ENCODE peak calls at places on chromosome 4, in five cellular contexts. One of them, this sample, is unnamed.

GRCh38 chr4:158823461-158823873 is 54.6 kb downstream of the FNIP2 start:
- DNase-seq in sigmoid colon: no peak
- DNase-seq in transverse colon: no peak
- DNase-seq in spleen: no peak
- DNase-seq in GM12878: no peak
- DNase-seq in this sample: no peak

GRCh38 chr4:186240848-186241491 is 13.7 kb downstream of the KLKB1 start:
- DNase-seq in GM12878: no peak
- DNase-seq in transverse colon: no peak
- DNase-seq in sigmoid colon: no peak
- DNase-seq in spleen: no peak
- DNase-seq in this sample: no peak

GRCh38 chr4:74624351-74625151 is 169.8 kb downstream of the BTC start:
- DNase-seq in sigmoid colon: no peak
- DNase-seq in transverse colon: no peak
- DNase-seq in GM12878: no peak
- DNase-seq in spleen: no peak
- DNase-seq in this sample: no peak

GRCh38 chr4:57905965-57906364 is 795.8 kb upstream of the IGFBP7 start:
- DNase-seq in spleen: no peak
- DNase-seq in sigmoid colon: no peak
- DNase-seq in GM12878: no peak
- DNase-seq in transverse colon: no peak
- DNase-seq in this sample: no peak

GRCh38 chr4:113555868-113556267 is 205.7 kb downstream of the CAMK2D start:
- DNase-seq in GM12878: no peak
- DNase-seq in transverse colon: no peak
- DNase-seq in sigmoid colon: no peak
- DNase-seq in spleen: no peak
- DNase-seq in this sample: no peak

GRCh38 chr4:41660350-41660749 is 88.2 kb downstream of the PHOX2B start:
- DNase-seq in GM12878: no peak
- DNase-seq in sigmoid colon: no peak
- DNase-seq in spleen: no peak
- DNase-seq in transverse colon: no peak
- DNase-seq in this sample: no peak

GRCh38 chr4:38109370-38109769 is 149.2 kb downstream of the PTTG2 start:
- DNase-seq in GM12878: no peak
- DNase-seq in spleen: no peak
- DNase-seq in sigmoid colon: no peak
- DNase-seq in transverse colon: no peak
- DNase-seq in this sample: no peak

GRCh38 chr4:83248486-83248885 is 36.1 kb downstream of the COQ2 start:
- DNase-seq in transverse colon: peak; percentile 77
- DNase-seq in sigmoid colon: no peak
- DNase-seq in spleen: no peak
- DNase-seq in GM12878: no peak
- DNase-seq in this sample: no peak

GRCh38 chr4:169640261-169640880 is 20.0 kb downstream of the CLCN3 start:
- DNase-seq in sigmoid colon: no peak
- DNase-seq in GM12878: no peak
- DNase-seq in transverse colon: no peak
- DNase-seq in spleen: no peak
- DNase-seq in this sample: no peak

GRCh38 chr4:150482581-150482980 is 99.4 kb upstream of the MAB21L2 start:
- DNase-seq in spleen: no peak
- DNase-seq in sigmoid colon: no peak
- DNase-seq in GM12878: no peak
- DNase-seq in transverse colon: no peak
- DNase-seq in this sample: no peak

GRCh38 chr4:181538435-181538834 is 704.8 kb upstream of the TENM3 start:
- DNase-seq in transverse colon: peak; percentile 13
- DNase-seq in GM12878: no peak
- DNase-seq in spleen: no peak
- DNase-seq in sigmoid colon: no peak
- DNase-seq in this sample: no peak

GRCh38 chr4:118776166-118776954 is 59.6 kb downstream of the SEC24D start:
- DNase-seq in sigmoid colon: no peak
- DNase-seq in GM12878: no peak
- DNase-seq in spleen: no peak
- DNase-seq in transverse colon: no peak
- DNase-seq in this sample: no peak

GRCh38 chr4:144701683-144702233 is 55.8 kb downstream of the HHIP start:
- DNase-seq in sigmoid colon: no peak
- DNase-seq in transverse colon: no peak
- DNase-seq in spleen: no peak
- DNase-seq in GM12878: no peak
- DNase-seq in this sample: no peak

GRCh38 chr4:2217726-2218125 is 24.2 kb downstream of the HAUS3 start:
- DNase-seq in GM12878: no peak
- DNase-seq in sigmoid colon: no peak
- DNase-seq in transverse colon: no peak
- DNase-seq in spleen: no peak
- DNase-seq in this sample: no peak

GRCh38 chr4:40948017-40948416 is 198.3 kb downstream of the NSUN7 start:
- DNase-seq in spleen: no peak
- DNase-seq in sigmoid colon: no peak
- DNase-seq in transverse colon: no peak
- DNase-seq in GM12878: no peak
- DNase-seq in this sample: no peak

GRCh38 chr4:106601519-106601918 is 232.9 kb upstream of the GIMD1 start:
- DNase-seq in spleen: no peak
- DNase-seq in transverse colon: no peak
- DNase-seq in sigmoid colon: no peak
- DNase-seq in GM12878: no peak
- DNase-seq in this sample: no peak

GRCh38 chr4:73864365-73864764 is 4.8 kb upstream of the CXCL1 start:
- DNase-seq in transverse colon: no peak
- DNase-seq in spleen: no peak
- DNase-seq in GM12878: no peak
- DNase-seq in sigmoid colon: no peak
- DNase-seq in this sample: no peak

GRCh38 chr4:112938461-112939058 is 110.9 kb upstream of the ANK2 start:
- DNase-seq in spleen: no peak
- DNase-seq in sigmoid colon: no peak
- DNase-seq in GM12878: no peak
- DNase-seq in transverse colon: no peak
- DNase-seq in this sample: no peak

GRCh38 chr4:68865178-68865638 is 49.4 kb downstream of the UGT2B10 start:
- DNase-seq in spleen: no peak
- DNase-seq in transverse colon: no peak
- DNase-seq in GM12878: no peak
- DNase-seq in sigmoid colon: no peak
- DNase-seq in this sample: no peak

GRCh38 chr4:74821541-74821940 is 27.2 kb upstream of the BTC start:
- DNase-seq in GM12878: no peak
- DNase-seq in transverse colon: no peak
- DNase-seq in spleen: no peak
- DNase-seq in sigmoid colon: no peak
- DNase-seq in this sample: no peak

GRCh38 chr4:15754323-15754722 is 23.8 kb upstream of the CD38 start:
- DNase-seq in GM12878: no peak
- DNase-seq in spleen: no peak
- DNase-seq in sigmoid colon: no peak
- DNase-seq in transverse colon: no peak
- DNase-seq in this sample: no peak

GRCh38 chr4:16582036-16582435 is 316.4 kb downstream of the LDB2 start:
- DNase-seq in sigmoid colon: no peak
- DNase-seq in spleen: no peak
- DNase-seq in GM12878: no peak
- DNase-seq in transverse colon: no peak
- DNase-seq in this sample: no peak

GRCh38 chr4:26992657-26993361 is 132.2 kb downstream of the STIM2 start:
- DNase-seq in sigmoid colon: no peak
- DNase-seq in GM12878: peak; percentile 72
- DNase-seq in spleen: no peak
- DNase-seq in transverse colon: no peak
- DNase-seq in this sample: no peak

GRCh38 chr4:113921089-113921842 is 58.2 kb downstream of the ARSJ start:
- DNase-seq in GM12878: no peak
- DNase-seq in sigmoid colon: no peak
- DNase-seq in transverse colon: no peak
- DNase-seq in spleen: no peak
- DNase-seq in this sample: no peak

GRCh38 chr4:182846041-182846440 is 71.1 kb downstream of the DCTD start:
- DNase-seq in GM12878: no peak
- DNase-seq in sigmoid colon: no peak
- DNase-seq in transverse colon: no peak
- DNase-seq in spleen: peak; percentile 42
- DNase-seq in this sample: no peak

GRCh38 chr4:102503831-102504786 is 3.0 kb downstream of the NFKB1 start:
- DNase-seq in spleen: no peak
- DNase-seq in sigmoid colon: no peak
- DNase-seq in GM12878: no peak
- DNase-seq in transverse colon: no peak
- DNase-seq in this sample: no peak

GRCh38 chr4:172892300-172892699 is 276.3 kb upstream of the GALNT7 start:
- DNase-seq in spleen: no peak
- DNase-seq in transverse colon: no peak
- DNase-seq in GM12878: no peak
- DNase-seq in sigmoid colon: no peak
- DNase-seq in this sample: no peak

GRCh38 chr4:52643846-52644245 is 15.3 kb downstream of the USP46 start:
- DNase-seq in transverse colon: peak; percentile 21
- DNase-seq in spleen: no peak
- DNase-seq in sigmoid colon: peak; percentile 81
- DNase-seq in GM12878: no peak
- DNase-seq in this sample: no peak

GRCh38 chr4:11073621-11074051 is 355.1 kb downstream of the HS3ST1 start:
- DNase-seq in transverse colon: peak; percentile 11
- DNase-seq in GM12878: no peak
- DNase-seq in sigmoid colon: no peak
- DNase-seq in spleen: no peak
- DNase-seq in this sample: no peak

GRCh38 chr4:168566736-168567135 is 69.9 kb downstream of the PALLD start:
- DNase-seq in sigmoid colon: no peak
- DNase-seq in GM12878: no peak
- DNase-seq in spleen: no peak
- DNase-seq in transverse colon: no peak
- DNase-seq in this sample: no peak

GRCh38 chr4:142030010-142030409 is 393.6 kb downstream of the IL15 start:
- DNase-seq in spleen: no peak
- DNase-seq in transverse colon: no peak
- DNase-seq in GM12878: no peak
- DNase-seq in sigmoid colon: no peak
- DNase-seq in this sample: no peak

GRCh38 chr4:122826000-122826595 is 533 bp upstream of the FGF2 start:
- DNase-seq in transverse colon: no peak
- DNase-seq in spleen: no peak
- DNase-seq in sigmoid colon: no peak
- DNase-seq in GM12878: no peak
- DNase-seq in this sample: no peak

GRCh38 chr4:150582881-150583286 is 933 bp downstream of the MAB21L2 start:
- DNase-seq in sigmoid colon: peak; percentile 78
- DNase-seq in GM12878: no peak
- DNase-seq in transverse colon: no peak
- DNase-seq in spleen: peak; percentile 66
- DNase-seq in this sample: no peak

GRCh38 chr4:6716958-6717655 is 1.1 kb downstream of the BLOC1S4 start:
- DNase-seq in spleen: no peak
- DNase-seq in GM12878: no peak
- DNase-seq in transverse colon: no peak
- DNase-seq in sigmoid colon: no peak
- DNase-seq in this sample: no peak

GRCh38 chr4:6718932-6719610 is 3.1 kb downstream of the BLOC1S4 start:
- DNase-seq in transverse colon: no peak
- DNase-seq in GM12878: no peak
- DNase-seq in sigmoid colon: no peak
- DNase-seq in spleen: no peak
- DNase-seq in this sample: no peak

GRCh38 chr4:6714954-6715353 is 1.0 kb upstream of the BLOC1S4 start:
- DNase-seq in sigmoid colon: no peak
- DNase-seq in GM12878: no peak
- DNase-seq in transverse colon: no peak
- DNase-seq in spleen: no peak
- DNase-seq in this sample: no peak

GRCh38 chr4:6715704-6716017 is 313 bp upstream of the BLOC1S4 start:
- DNase-seq in transverse colon: no peak
- DNase-seq in sigmoid colon: no peak
- DNase-seq in GM12878: no peak
- DNase-seq in spleen: no peak
- DNase-seq in this sample: no peak

GRCh38 chr4:6716018-6716911 is at the start of gene BLOC1S4:
- DNase-seq in spleen: peak; percentile 96
- DNase-seq in GM12878: peak; percentile 86
- DNase-seq in sigmoid colon: peak; percentile 94
- DNase-seq in transverse colon: peak; percentile 90
- DNase-seq in this sample: peak; percentile 92
- TF ChIP-seq POLR2AphosphoS5 in spleen: peak; percentile 99
- TF ChIP-seq POLR2AphosphoS5 in GM12878: peak; percentile 88
- TF ChIP-seq POLR2AphosphoS5 in sigmoid colon: peak; percentile 84
- TF ChIP-seq POLR2AphosphoS5 in transverse colon: peak; percentile 96
- TF ChIP-seq POLR2AphosphoS5 in this sample: peak; percentile 87

GRCh38 chr4:77921701-77922100 is 59.1 kb downstream of the MRPL1 start:
- DNase-seq in spleen: no peak
- DNase-seq in transverse colon: no peak
- DNase-seq in sigmoid colon: no peak
- DNase-seq in GM12878: no peak
- DNase-seq in this sample: no peak
- TF ChIP-seq POLR2A in spleen: no peak
- TF ChIP-seq POLR2A in transverse colon: no peak
- TF ChIP-seq POLR2A in sigmoid colon: no peak
- TF ChIP-seq POLR2A in GM12878: no peak
- TF ChIP-seq POLR2A in this sample: no peak

GRCh38 chr4:108622022-108622421 is 1.6 kb downstream of the RPL34 start:
- DNase-seq in sigmoid colon: no peak
- DNase-seq in spleen: no peak
- DNase-seq in GM12878: no peak
- DNase-seq in transverse colon: no peak
- DNase-seq in this sample: no peak
- TF ChIP-seq POLR2AphosphoS5 in sigmoid colon: no peak
- TF ChIP-seq POLR2AphosphoS5 in spleen: no peak
- TF ChIP-seq POLR2AphosphoS5 in GM12878: no peak
- TF ChIP-seq POLR2AphosphoS5 in transverse colon: no peak
- TF ChIP-seq POLR2AphosphoS5 in this sample: no peak

DNA sequence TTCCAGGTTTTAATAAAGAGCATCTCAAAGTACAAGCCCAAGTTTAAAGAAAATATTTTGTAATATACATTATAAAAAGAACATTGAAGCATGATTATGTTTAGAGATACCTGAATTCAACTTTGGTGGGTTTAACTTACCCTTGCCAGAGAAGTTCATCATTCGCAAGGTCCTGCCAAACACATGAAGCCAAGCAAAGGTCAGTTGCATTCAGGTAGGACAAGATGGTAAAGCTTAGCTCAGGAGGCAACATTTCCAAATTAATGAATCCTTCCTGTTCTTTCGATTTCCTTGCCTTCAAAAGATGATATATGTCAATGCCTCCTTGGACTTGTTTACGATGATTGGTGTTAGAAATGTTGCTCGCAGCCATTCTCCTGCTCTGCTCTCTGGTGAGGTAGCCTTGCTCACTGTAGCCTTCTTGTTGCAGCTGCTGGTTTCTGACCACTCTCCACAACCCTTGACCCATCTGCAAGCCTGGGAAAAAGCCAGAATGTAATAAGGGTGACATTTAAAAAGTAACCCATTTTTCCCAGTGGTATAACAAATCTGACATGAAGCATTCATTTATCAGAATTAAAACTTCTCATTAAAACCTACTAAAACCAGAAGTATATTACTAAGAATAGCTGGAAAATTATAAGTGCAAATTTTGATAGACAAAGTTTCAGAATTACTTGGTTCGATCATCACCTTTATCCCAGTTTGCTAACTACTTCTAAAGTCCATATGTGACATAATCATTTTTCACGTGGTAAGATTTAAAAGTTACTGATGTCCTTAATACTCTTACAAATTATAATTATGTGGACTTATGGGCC is 20.6 kb downstream of the FBXO8 start:
- DNase-seq in sigmoid colon: no peak
- DNase-seq in GM12878: no peak
- DNase-seq in spleen: no peak
- DNase-seq in transverse colon: no peak
- DNase-seq in this sample: no peak
- TF ChIP-seq POLR2A in sigmoid colon: no peak
- TF ChIP-seq POLR2A in GM12878: no peak
- TF ChIP-seq POLR2A in spleen: no peak
- TF ChIP-seq POLR2A in transverse colon: no peak
- TF ChIP-seq POLR2A in this sample: no peak